ENCODE peak calls at places on chromosomes 3 and 15, in six cellular contexts. R is tibial nerve, F is HCT116, J is upper lobe of left lung, O is uterus, A is Peyer's patch. N is an unnamed sample.

GRCh38 chr3:160473233-160473632 is 23.6 kb upstream of the TRIM59 start:
- DNase-seq in R (no peak), F (no peak), J (no peak), O (no peak), A (no peak), N (no peak)

GRCh38 chr3:123695731-123696640 is 111.1 kb upstream of the HACD2 start:
- DNase-seq in R (no peak), F (no peak), J (no peak), O (no peak), A (no peak), N (no peak)

GRCh38 chr15:45428491-45428890 is 50.1 kb upstream of the GATM start:
- DNase-seq in R (no peak), F (no peak), J (no peak), O (no peak), A (no peak), N (no peak)

GRCh38 chr3:170360476-170360875 is 3.0 kb downstream of the SKIL start:
- DNase-seq in R (no peak), F (no peak), J (no peak), O (no peak), A (no peak), N (no peak)

GRCh38 chr3:82087958-82088357 is 326.5 kb upstream of the GBE1 start:
- DNase-seq in R (no peak), F (no peak), J (no peak), O (no peak), A (no peak), N (no peak)

GRCh38 chr3:188595890-188596376 is 442.0 kb downstream of the LPP start:
- DNase-seq in R (no peak), F (no peak), J (no peak), O (no peak), A (no peak), N (no peak)

GRCh38 chr3:134370611-134371451 is 3.4 kb downstream of the AMOTL2 start:
- DNase-seq in R (no peak), F (no peak), J (peak), O (no peak), A (no peak), N (no peak)

GRCh38 chr3:157465741-157466140 is 29.1 kb downstream of the PTX3 start:
- DNase-seq in R (no peak), F (no peak), J (no peak), O (no peak), A (no peak), N (no peak)

GRCh38 chr3:197613187-197613586 is 57.4 kb upstream of the BDH1 start:
- DNase-seq in R (no peak), F (no peak), J (no peak), O (no peak), A (no peak), N (no peak)

GRCh38 chr15:63987979-63988378 is 58.3 kb downstream of the DAPK2 start:
- DNase-seq in R (no peak), F (no peak), J (no peak), O (no peak), A (no peak), N (no peak)

GRCh38 chr3:181862502-181862901 is 150.8 kb downstream of the SOX2 start:
- DNase-seq in R (no peak), F (no peak), J (no peak), O (no peak), A (no peak), N (no peak)

GRCh38 chr3:42991369-42992315 is 12.5 kb downstream of the GASK1A start:
- DNase-seq in R (no peak), F (no peak), J (peak), O (peak), A (no peak), N (no peak)

GRCh38 chr15:57903626-57904025 is 161.9 kb downstream of the ALDH1A2 start:
- DNase-seq in R (no peak), F (no peak), J (no peak), O (no peak), A (no peak), N (no peak)

GRCh38 chr3:14142567-14143270 is 17.9 kb downstream of the TMEM43 start:
- DNase-seq in R (no peak), F (no peak), J (no peak), O (no peak), A (no peak), N (no peak)

GRCh38 chr3:52682016-52682415 is 3.7 kb downstream of the PBRM1 start:
- DNase-seq in R (no peak), F (peak), J (no peak), O (peak), A (no peak), N (no peak)

DNA sequence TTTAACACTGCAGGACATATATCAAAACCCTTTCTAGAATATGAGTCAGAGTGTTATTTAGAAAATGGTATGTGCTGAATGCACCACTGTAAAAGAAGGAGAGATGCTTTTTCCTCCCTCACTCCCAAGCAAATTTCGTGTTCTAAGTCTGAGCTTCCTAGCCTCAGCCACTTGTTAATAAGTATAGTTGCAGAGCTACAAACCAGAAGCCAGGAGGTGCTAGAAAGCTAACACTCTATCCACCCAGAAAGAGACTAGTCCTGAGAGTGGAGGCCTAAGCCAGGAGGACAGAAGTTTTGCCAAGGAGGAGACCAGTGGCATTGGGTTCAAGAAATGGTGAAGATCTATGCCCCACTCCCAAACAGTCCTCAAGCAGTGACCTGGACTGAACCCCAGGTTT is 40.5 kb upstream of the GYG1 start:
- DNase-seq in R (no peak), F (peak), J (no peak), O (no peak), A (no peak), N (no peak)
- TF ChIP-seq CTCF in R (no peak), F (peak), J (no peak), O (no peak), A (no peak), N (no peak)

DNA sequence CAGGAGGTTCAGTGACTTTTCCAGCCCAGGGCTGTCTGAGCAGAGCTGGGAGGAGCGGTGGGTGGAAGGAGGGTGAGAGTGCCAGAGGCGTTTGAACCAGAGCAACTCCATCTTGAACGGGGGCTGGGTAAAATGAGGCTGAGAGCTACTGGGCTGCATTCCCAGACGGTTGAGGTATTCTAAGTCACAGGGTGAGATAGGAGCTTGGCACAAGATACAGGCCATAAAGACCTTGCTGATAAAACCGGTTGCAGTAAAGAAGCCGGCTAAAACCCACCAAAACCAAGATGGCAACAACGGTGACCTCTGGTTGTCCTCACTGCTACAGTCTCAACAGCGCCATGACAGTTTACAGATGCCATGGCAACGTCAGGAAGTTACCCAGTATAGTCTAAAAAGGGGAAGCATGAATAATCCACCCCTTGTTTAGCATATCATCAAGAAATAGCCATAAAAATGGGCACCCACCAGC is 60.2 kb downstream of the ABTB1 start:
- DNase-seq in R (no peak), F (no peak), J (no peak), O (no peak), A (no peak), N (no peak)
- TF ChIP-seq POLR2A in R (no peak), F (no peak), J (no peak), O (no peak), A (no peak), N (no peak)

GRCh38 chr15:62069551-62069950 is 2.8 kb downstream of the C2CD4A start:
- DNase-seq in R (no peak), F (no peak), J (no peak), O (no peak), A (no peak), N (no peak)

GRCh38 chr15:62066663-62067447 is at the start of gene C2CD4A:
- DNase-seq in R (no peak), F (peak), J (peak), O (peak), A (peak), N (peak)

GRCh38 chr15:62068787-62069170 is 2.0 kb downstream of the C2CD4A start:
- DNase-seq in R (no peak), F (no peak), J (no peak), O (no peak), A (no peak), N (no peak)

GRCh38 chr15:62068071-62068786 is 1.5 kb downstream of the C2CD4A start:
- DNase-seq in R (no peak), F (no peak), J (peak), O (peak), A (peak), N (no peak)

GRCh38 chr15:62067448-62068044 is 769 bp downstream of the C2CD4A start:
- DNase-seq in R (no peak), F (no peak), J (peak), O (peak), A (peak), N (no peak)
- TF ChIP-seq CTCF in R (no peak), F (no peak), J (no peak), O (no peak), A (no peak), N (no peak)

GRCh38 chr3:183812746-183813445 is 12.5 kb downstream of the MAP6D1 start:
- DNase-seq in R (no peak), F (no peak), J (no peak), O (no peak), A (no peak), N (no peak)

GRCh38 chr3:183815565-183815943 is 9.8 kb downstream of the MAP6D1 start:
- DNase-seq in R (no peak), F (no peak), J (no peak), O (no peak), A (no peak), N (no peak)

GRCh38 chr3:183815951-183816475 is 9.4 kb downstream of the MAP6D1 start:
- DNase-seq in R (no peak), F (no peak), J (no peak), O (no peak), A (no peak), N (peak)

GRCh38 chr3:183816681-183817080 is 8.7 kb downstream of the MAP6D1 start:
- DNase-seq in R (no peak), F (no peak), J (no peak), O (no peak), A (no peak), N (no peak)

GRCh38 chr3:183814240-183814639 is 11.1 kb downstream of the MAP6D1 start:
- DNase-seq in R (no peak), F (no peak), J (no peak), O (no peak), A (no peak), N (no peak)
- TF ChIP-seq POLR2A in R (no peak), F (no peak), J (no peak), O (no peak), A (no peak), N (no peak)

DNA sequence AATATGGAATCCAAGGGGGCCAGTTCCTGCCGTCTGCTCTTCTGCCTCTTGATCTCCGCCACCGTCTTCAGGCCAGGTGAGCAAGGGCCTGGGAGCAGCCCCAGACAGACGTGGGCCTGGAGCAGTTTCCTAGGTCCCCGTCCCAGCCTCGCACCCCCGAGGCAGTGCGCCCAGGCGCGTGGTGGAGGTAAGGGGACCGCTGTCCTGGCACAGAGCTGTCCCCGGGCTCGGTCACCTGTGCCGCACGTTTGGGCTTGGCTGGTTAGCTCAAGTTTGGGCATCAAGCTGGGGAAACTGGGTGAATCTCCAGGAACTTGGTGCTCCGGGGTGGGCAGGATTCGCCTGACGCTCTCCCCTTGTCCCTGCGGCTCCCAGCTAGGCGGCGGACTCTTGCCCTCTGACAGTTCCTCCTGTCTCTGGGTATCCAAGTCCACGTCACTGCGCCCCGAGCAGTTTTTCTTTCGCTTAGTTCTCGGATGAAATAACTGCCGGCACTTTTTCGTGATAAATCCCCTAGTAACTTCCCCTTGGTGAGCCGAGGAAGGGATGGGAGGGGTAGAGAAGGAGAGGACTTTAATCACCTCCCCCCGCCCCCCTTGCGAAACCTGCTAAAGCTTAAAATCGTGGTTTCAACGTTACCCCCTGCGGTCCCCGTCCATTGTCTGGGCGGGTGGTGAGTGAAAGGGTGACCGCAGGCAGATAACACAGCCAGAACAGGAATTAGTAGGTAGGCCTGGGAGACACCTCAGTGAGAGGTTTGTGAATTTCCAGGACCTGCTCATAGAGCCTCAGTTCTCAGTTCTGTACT is 901 bp downstream of the ALCAM start:
- DNase-seq in R (peak), F (no peak), J (peak), O (peak), A (peak), N (peak)
- TF ChIP-seq CTCF in R (no peak), F (no peak), J (no peak), O (no peak), A (no peak), N (no peak)

DNA sequence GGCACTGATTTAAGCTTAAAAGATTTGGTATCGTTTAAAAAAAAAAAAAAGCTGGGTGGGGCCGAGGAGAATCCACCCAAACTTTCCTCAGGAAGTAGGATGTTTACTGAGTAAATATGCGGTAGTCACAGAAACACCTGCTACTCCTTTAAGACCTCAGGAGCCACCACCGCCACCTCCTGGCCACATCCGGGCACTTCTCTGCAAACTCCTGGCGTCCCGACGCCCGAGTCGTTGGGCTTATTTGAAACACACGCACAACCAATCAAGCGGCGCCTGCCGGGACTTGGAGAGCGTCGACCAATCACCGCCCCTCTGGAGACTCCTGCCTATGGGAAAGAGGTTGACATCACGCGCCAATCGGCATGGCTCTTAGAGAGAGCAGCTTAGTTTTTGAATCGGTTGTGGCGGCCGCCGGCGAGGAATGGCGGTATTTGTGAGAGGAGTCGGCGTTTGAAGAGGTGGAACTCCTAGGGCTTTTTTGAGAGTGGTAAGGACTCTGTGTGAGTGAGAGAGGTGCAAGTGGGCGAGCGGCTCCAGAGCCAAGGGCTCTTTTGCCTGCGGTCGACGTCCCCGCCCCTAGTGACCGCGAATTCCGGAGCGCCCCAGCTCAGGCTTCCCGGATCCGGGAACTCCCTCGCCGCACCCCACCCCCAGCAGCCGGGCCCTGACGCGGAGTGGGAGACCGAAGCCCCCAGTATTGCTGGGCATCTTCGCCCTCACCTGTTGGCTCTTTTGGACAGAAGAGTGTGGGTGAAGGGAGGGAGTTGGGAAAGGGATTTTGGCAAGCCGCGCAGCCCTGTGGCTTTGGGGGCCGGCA is at the start of gene ECT2:
- DNase-seq in R (peak), F (peak), J (peak), O (peak), A (peak), N (peak)
- TF ChIP-seq POLR2A in R (peak), F (no peak), J (peak), O (peak), A (no peak), N (no peak)

DNA sequence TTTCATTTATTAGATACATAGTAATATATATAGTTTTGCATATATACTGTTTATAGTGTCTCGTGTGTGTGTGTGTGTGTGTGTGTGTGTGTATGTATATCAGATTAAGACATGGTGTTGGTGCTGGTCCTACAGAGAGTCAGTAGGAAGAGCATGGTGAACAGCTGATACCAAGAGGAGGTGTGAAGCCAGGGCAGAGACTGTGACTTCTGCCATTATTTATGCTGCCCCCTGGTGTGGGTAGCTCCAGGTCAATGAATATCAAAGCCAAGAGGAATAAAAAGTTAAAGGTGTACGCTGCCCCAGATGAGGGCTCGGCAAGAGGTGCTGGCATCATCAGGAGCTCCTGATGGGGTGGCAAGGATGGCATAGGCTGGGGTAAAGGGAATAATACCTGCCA is 299.5 kb upstream of the RASGRP1 start:
- DNase-seq in R (no peak), F (peak), J (no peak), O (no peak), A (no peak), N (no peak)
- TF ChIP-seq CTCF in R (no peak), F (peak), J (no peak), O (no peak), A (no peak), N (no peak)

DNA sequence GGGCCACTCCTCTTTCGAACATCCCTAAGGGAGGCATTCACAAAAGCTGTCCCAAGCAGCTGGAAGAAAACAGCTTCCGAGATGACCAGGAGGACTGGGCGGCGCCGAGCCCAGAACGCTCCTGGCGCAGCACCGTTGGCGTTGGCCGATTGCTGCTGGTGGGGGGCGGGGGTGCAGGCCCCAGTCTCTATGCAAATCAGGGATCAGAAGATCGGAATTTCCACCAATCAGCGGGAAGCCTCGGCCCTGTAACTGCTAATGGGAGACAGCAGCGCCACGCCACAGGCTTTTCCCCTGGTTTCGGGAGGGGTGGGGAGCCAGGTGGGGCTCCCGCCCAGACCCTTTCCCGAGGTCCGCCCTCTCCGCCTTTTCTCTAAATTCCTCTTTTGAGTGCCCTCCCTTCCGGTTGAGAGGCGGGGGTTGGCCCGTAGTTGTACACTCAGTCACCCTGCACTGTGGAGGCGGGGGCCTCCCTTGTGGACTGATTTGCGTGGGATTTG is 27.0 kb downstream of the HMCES start:
- DNase-seq in R (peak), F (no peak), J (peak), O (peak), A (no peak), N (peak)
- TF ChIP-seq POLR2A in R (peak), F (no peak), J (peak), O (peak), A (no peak), N (no peak)

N was measured in lower leg skin.